ENCODE peak calls at places on chromosome 3, in eight cellular contexts. One of them, this sample, is unnamed. For H3K4me1, the result is how much of the 10 kb centered on the place peaks cover.

GRCh38 chr3:64873400-64873799 is 185.6 kb upstream of the ADAMTS9 start:
- DNase-seq in adipocyte: no peak
- DNase-seq in aorta: no peak
- DNase-seq in IMR-90: no peak
- DNase-seq in fibroblast of lung: no peak
- DNase-seq in A549: no peak
- DNase-seq in colonic mucosa: no peak
- DNase-seq in lung: no peak
- DNase-seq in this sample: no peak

GRCh38 chr3:4786431-4786830 is 192.8 kb upstream of the BHLHE40 start:
- DNase-seq in A549: no peak
- DNase-seq in lung: no peak
- DNase-seq in colonic mucosa: no peak
- DNase-seq in aorta: no peak
- DNase-seq in adipocyte: no peak
- DNase-seq in IMR-90: no peak
- DNase-seq in fibroblast of lung: no peak
- DNase-seq in this sample: no peak

GRCh38 chr3:123421353-123422174 is 27.3 kb downstream of the ADCY5 start:
- DNase-seq in IMR-90: no peak
- DNase-seq in lung: no peak
- DNase-seq in colonic mucosa: peak
- DNase-seq in aorta: peak
- DNase-seq in adipocyte: peak
- DNase-seq in fibroblast of lung: no peak
- DNase-seq in A549: no peak
- DNase-seq in this sample: no peak

GRCh38 chr3:32575451-32575850 is 4.8 kb upstream of the DYNC1LI1 start:
- DNase-seq in fibroblast of lung: peak
- DNase-seq in adipocyte: peak
- DNase-seq in lung: no peak
- DNase-seq in A549: no peak
- DNase-seq in aorta: no peak
- DNase-seq in IMR-90: peak
- DNase-seq in colonic mucosa: no peak
- DNase-seq in this sample: no peak

GRCh38 chr3:186281172-186281571 is 80.9 kb downstream of the DGKG start:
- DNase-seq in adipocyte: peak
- DNase-seq in aorta: no peak
- DNase-seq in colonic mucosa: no peak
- DNase-seq in fibroblast of lung: peak
- DNase-seq in A549: peak
- DNase-seq in lung: no peak
- DNase-seq in IMR-90: peak
- DNase-seq in this sample: no peak

GRCh38 chr3:129564981-129565644 is 22.1 kb downstream of the H1-8 start:
- DNase-seq in lung: no peak
- DNase-seq in colonic mucosa: no peak
- DNase-seq in IMR-90: no peak
- DNase-seq in aorta: no peak
- DNase-seq in adipocyte: no peak
- DNase-seq in fibroblast of lung: no peak
- DNase-seq in A549: no peak
- DNase-seq in this sample: no peak

GRCh38 chr3:185630182-185630622 is 44.1 kb downstream of the SENP2 start:
- DNase-seq in fibroblast of lung: peak
- DNase-seq in aorta: no peak
- DNase-seq in lung: peak
- DNase-seq in A549: peak
- DNase-seq in adipocyte: peak
- DNase-seq in colonic mucosa: peak
- DNase-seq in IMR-90: peak
- DNase-seq in this sample: no peak

GRCh38 chr3:67558429-67558828 is 96.0 kb downstream of the SUCLG2 start:
- DNase-seq in IMR-90: peak
- DNase-seq in A549: no peak
- DNase-seq in lung: no peak
- DNase-seq in colonic mucosa: no peak
- DNase-seq in adipocyte: peak
- DNase-seq in aorta: no peak
- DNase-seq in fibroblast of lung: peak
- DNase-seq in this sample: no peak

GRCh38 chr3:73623996-73624362 is 762 bp downstream of the PDZRN3 start:
- DNase-seq in A549: no peak
- DNase-seq in IMR-90: peak
- DNase-seq in lung: no peak
- DNase-seq in colonic mucosa: peak
- DNase-seq in fibroblast of lung: peak
- DNase-seq in aorta: peak
- DNase-seq in adipocyte: peak
- DNase-seq in this sample: no peak

GRCh38 chr3:12135029-12135634 is 23.6 kb downstream of the TIMP4 start:
- DNase-seq in IMR-90: peak
- DNase-seq in adipocyte: peak
- DNase-seq in A549: peak
- DNase-seq in fibroblast of lung: peak
- DNase-seq in aorta: peak
- DNase-seq in lung: peak
- DNase-seq in colonic mucosa: peak
- DNase-seq in this sample: peak

GRCh38 chr3:71551286-71551919 is 32.1 kb downstream of the FOXP1 start:
- DNase-seq in IMR-90: peak
- DNase-seq in aorta: no peak
- DNase-seq in A549: peak
- DNase-seq in lung: no peak
- DNase-seq in colonic mucosa: no peak
- DNase-seq in adipocyte: peak
- DNase-seq in fibroblast of lung: no peak
- DNase-seq in this sample: no peak

GRCh38 chr3:180563411-180563810 is 38.6 kb upstream of the TTC14 start:
- DNase-seq in fibroblast of lung: no peak
- DNase-seq in lung: no peak
- DNase-seq in A549: no peak
- DNase-seq in IMR-90: no peak
- DNase-seq in aorta: no peak
- DNase-seq in adipocyte: no peak
- DNase-seq in colonic mucosa: no peak
- DNase-seq in this sample: no peak

GRCh38 chr3:123070471-123070870 is 3.6 kb downstream of the PDIA5 start:
- DNase-seq in lung: no peak
- DNase-seq in aorta: no peak
- DNase-seq in fibroblast of lung: no peak
- DNase-seq in adipocyte: no peak
- DNase-seq in IMR-90: no peak
- DNase-seq in colonic mucosa: no peak
- DNase-seq in A549: no peak
- DNase-seq in this sample: no peak

GRCh38 chr3:160185711-160186110 is 39.5 kb upstream of the C3orf80 start:
- DNase-seq in lung: no peak
- DNase-seq in colonic mucosa: no peak
- DNase-seq in A549: no peak
- DNase-seq in fibroblast of lung: no peak
- DNase-seq in IMR-90: no peak
- DNase-seq in adipocyte: no peak
- DNase-seq in aorta: no peak
- DNase-seq in this sample: no peak

GRCh38 chr3:4359805-4360502 is 56.8 kb downstream of the SETMAR start:
- DNase-seq in colonic mucosa: no peak
- DNase-seq in IMR-90: no peak
- DNase-seq in adipocyte: no peak
- DNase-seq in aorta: no peak
- DNase-seq in A549: no peak
- DNase-seq in lung: no peak
- DNase-seq in fibroblast of lung: no peak
- DNase-seq in this sample: no peak

GRCh38 chr3:182618085-182618732 is 175.1 kb upstream of the ATP11B start:
- DNase-seq in A549: peak
- DNase-seq in fibroblast of lung: peak
- DNase-seq in IMR-90: no peak
- DNase-seq in lung: no peak
- DNase-seq in adipocyte: peak
- DNase-seq in aorta: no peak
- DNase-seq in colonic mucosa: no peak
- DNase-seq in this sample: no peak

GRCh38 chr3:103295974-103296570 is 861.3 kb downstream of the ZPLD1 start:
- DNase-seq in lung: no peak
- DNase-seq in IMR-90: peak
- DNase-seq in colonic mucosa: no peak
- DNase-seq in adipocyte: peak
- DNase-seq in A549: peak
- DNase-seq in aorta: no peak
- DNase-seq in fibroblast of lung: peak
- DNase-seq in this sample: no peak

GRCh38 chr3:170999737-171000242 is 26.7 kb downstream of the SLC2A2 start:
- DNase-seq in lung: no peak
- DNase-seq in A549: peak
- DNase-seq in colonic mucosa: peak
- DNase-seq in adipocyte: peak
- DNase-seq in aorta: no peak
- DNase-seq in IMR-90: peak
- DNase-seq in fibroblast of lung: peak
- DNase-seq in this sample: no peak

GRCh38 chr3:44114142-44114541 is 127.5 kb upstream of the TOPAZ1 start:
- DNase-seq in A549: peak
- DNase-seq in lung: no peak
- DNase-seq in adipocyte: no peak
- DNase-seq in fibroblast of lung: peak
- DNase-seq in IMR-90: peak
- DNase-seq in aorta: peak
- DNase-seq in colonic mucosa: peak
- DNase-seq in this sample: no peak

GRCh38 chr3:128270559-128271492 is 117.5 kb downstream of the EEFSEC start:
- DNase-seq in lung: no peak
- DNase-seq in colonic mucosa: no peak
- DNase-seq in IMR-90: no peak
- DNase-seq in A549: no peak
- DNase-seq in aorta: no peak
- DNase-seq in fibroblast of lung: no peak
- DNase-seq in adipocyte: no peak
- DNase-seq in this sample: no peak

DNA sequence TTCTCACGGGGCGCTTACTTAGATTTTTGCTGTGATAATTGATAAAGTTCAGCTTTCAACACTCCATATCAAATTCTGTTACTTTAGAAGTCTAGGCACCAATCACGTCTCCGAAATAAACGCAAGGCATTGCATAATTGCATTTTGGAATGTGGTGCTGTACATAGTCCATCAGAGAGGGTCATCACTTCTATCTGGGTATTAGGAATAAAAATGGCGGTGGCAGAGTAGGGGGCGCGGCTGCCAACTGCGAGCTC is 365 bp upstream of the UQCC5 start:
- DNase-seq in lung: no peak
- DNase-seq in adipocyte: no peak
- DNase-seq in aorta: no peak
- DNase-seq in A549: no peak
- DNase-seq in colonic mucosa: no peak
- DNase-seq in IMR-90: no peak
- DNase-seq in fibroblast of lung: no peak
- DNase-seq in this sample: no peak
- H3K4me1 ChIP-seq in lung: under half
- H3K4me1 ChIP-seq in adipocyte: half or more
- H3K4me1 ChIP-seq in aorta: under half
- H3K4me1 ChIP-seq in A549: under half
- H3K4me1 ChIP-seq in colonic mucosa: under half
- H3K4me1 ChIP-seq in IMR-90: under half
- H3K4me1 ChIP-seq in fibroblast of lung: under half
- H3K4me1 ChIP-seq in this sample: under half

DNA sequence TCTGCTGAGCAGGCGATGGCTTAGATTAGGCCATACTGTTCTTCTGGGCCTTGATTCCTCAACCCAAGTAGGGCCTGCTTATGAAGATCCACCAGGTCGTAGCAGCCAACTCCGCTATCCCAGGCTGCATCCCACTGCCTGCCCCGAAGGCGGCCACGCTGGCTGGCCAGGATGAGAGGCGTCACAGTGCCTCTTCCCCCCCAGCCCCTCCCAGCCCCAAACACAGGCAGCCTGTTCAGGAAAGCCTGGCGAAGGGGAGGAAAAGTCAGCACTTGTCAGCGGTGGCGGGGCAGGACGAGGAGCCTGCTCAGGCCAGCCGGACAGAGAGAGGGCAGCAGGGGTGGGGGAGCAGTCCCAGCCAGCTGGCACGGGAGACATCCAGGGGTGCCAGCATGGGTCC is 11.2 kb downstream of the PTH1R start:
- DNase-seq in adipocyte: no peak
- DNase-seq in A549: no peak
- DNase-seq in aorta: no peak
- DNase-seq in fibroblast of lung: no peak
- DNase-seq in colonic mucosa: no peak
- DNase-seq in lung: no peak
- DNase-seq in IMR-90: no peak
- DNase-seq in this sample: no peak
- H3K4me1 ChIP-seq in adipocyte: under half
- H3K4me1 ChIP-seq in A549: under half
- H3K4me1 ChIP-seq in aorta: under half
- H3K4me1 ChIP-seq in fibroblast of lung: under half
- H3K4me1 ChIP-seq in colonic mucosa: under half
- H3K4me1 ChIP-seq in lung: under half
- H3K4me1 ChIP-seq in IMR-90: under half
- H3K4me1 ChIP-seq in this sample: under half

GRCh38 chr3:10387881-10388621 is 67.1 kb upstream of the SEC13 start:
- DNase-seq in colonic mucosa: no peak
- DNase-seq in lung: no peak
- DNase-seq in A549: no peak
- DNase-seq in fibroblast of lung: peak
- DNase-seq in aorta: peak
- DNase-seq in adipocyte: peak
- DNase-seq in IMR-90: peak
- DNase-seq in this sample: no peak
- H3K4me1 ChIP-seq in colonic mucosa: under half
- H3K4me1 ChIP-seq in lung: under half
- H3K4me1 ChIP-seq in A549: under half
- H3K4me1 ChIP-seq in fibroblast of lung: under half
- H3K4me1 ChIP-seq in aorta: under half
- H3K4me1 ChIP-seq in adipocyte: under half
- H3K4me1 ChIP-seq in IMR-90: under half
- H3K4me1 ChIP-seq in this sample: under half

DNA sequence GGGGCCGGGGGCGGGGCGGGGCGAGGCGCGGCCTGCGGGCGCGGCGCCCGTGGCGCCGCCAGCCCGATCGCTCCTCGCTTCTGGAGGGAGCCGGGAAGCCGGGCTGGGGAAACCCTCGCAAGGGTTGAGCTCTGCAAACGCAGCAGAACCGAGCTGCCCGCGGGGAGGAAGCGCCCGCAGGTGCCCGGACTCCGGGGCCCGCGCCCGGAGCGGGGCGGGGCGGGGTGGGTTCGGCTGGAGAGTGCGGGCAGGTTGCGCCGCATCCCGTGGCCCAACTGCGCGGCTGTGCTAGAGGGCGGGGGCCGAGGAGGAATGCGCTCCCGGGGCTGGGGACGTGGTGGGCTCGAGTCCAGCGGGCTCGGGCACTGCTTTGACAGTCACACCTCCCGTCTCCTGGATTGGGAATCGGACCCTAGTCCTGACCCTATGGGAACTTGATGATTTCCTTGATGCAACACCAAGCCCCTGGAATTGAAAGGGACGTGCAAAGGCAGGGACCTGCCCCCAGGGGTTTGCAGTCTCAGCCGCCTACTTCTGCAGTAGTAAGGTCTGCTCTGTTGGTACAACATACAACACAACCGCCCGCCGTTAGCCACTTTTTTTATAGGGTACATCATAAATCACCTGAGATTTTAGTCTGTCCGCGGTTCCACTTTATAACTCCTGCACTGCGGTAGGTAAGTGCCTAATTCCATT is 34.3 kb downstream of the ZBTB38 start:
- DNase-seq in colonic mucosa: peak
- DNase-seq in A549: peak
- DNase-seq in aorta: peak
- DNase-seq in adipocyte: peak
- DNase-seq in IMR-90: peak
- DNase-seq in lung: peak
- DNase-seq in fibroblast of lung: peak
- DNase-seq in this sample: peak
- H3K4me1 ChIP-seq in colonic mucosa: under half
- H3K4me1 ChIP-seq in A549: half or more
- H3K4me1 ChIP-seq in aorta: under half
- H3K4me1 ChIP-seq in adipocyte: half or more
- H3K4me1 ChIP-seq in IMR-90: under half
- H3K4me1 ChIP-seq in lung: under half
- H3K4me1 ChIP-seq in fibroblast of lung: under half
- H3K4me1 ChIP-seq in this sample: half or more